ENCODE peak calls at places on chromosomes 1 and 21, in four cellular contexts. One of them, this sample, is unnamed.

GRCh38 chr1:89523597-89524368 is 846 bp upstream of the LRRC8B start:
- DNase-seq in T-helper 9 cell: no peak
- DNase-seq in NCI-H524 treated with DMSO at 0.1 percent for 48 hours: peak
- DNase-seq in activated T-cell treated with anti-CD3 and anti-CD28 coated beads for 4 hours: peak
- DNase-seq in this sample: peak

GRCh38 chr1:22753396-22754083 is 42.9 kb downstream of the EPHB2 start:
- DNase-seq in NCI-H524 treated with DMSO at 0.1 percent for 48 hours: no peak
- DNase-seq in T-helper 9 cell: no peak
- DNase-seq in activated T-cell treated with anti-CD3 and anti-CD28 coated beads for 4 hours: no peak
- DNase-seq in this sample: no peak

GRCh38 chr21:14874379-14874778 is 190.4 kb downstream of the NRIP1 start:
- DNase-seq in T-helper 9 cell: no peak
- DNase-seq in activated T-cell treated with anti-CD3 and anti-CD28 coated beads for 4 hours: no peak
- DNase-seq in NCI-H524 treated with DMSO at 0.1 percent for 48 hours: no peak
- DNase-seq in this sample: no peak

GRCh38 chr1:89719502-89720306 is 86.8 kb downstream of the LRRC8C start:
- DNase-seq in T-helper 9 cell: no peak
- DNase-seq in activated T-cell treated with anti-CD3 and anti-CD28 coated beads for 4 hours: no peak
- DNase-seq in NCI-H524 treated with DMSO at 0.1 percent for 48 hours: no peak
- DNase-seq in this sample: peak

GRCh38 chr1:169925505-169926482 is 32.1 kb upstream of the SCYL3 start:
- DNase-seq in activated T-cell treated with anti-CD3 and anti-CD28 coated beads for 4 hours: no peak
- DNase-seq in T-helper 9 cell: no peak
- DNase-seq in NCI-H524 treated with DMSO at 0.1 percent for 48 hours: no peak
- DNase-seq in this sample: no peak

GRCh38 chr1:59596432-59596831 is 218.3 kb upstream of the HOOK1 start:
- DNase-seq in activated T-cell treated with anti-CD3 and anti-CD28 coated beads for 4 hours: no peak
- DNase-seq in T-helper 9 cell: no peak
- DNase-seq in NCI-H524 treated with DMSO at 0.1 percent for 48 hours: no peak
- DNase-seq in this sample: no peak

GRCh38 chr1:46587072-46587471 is 17.0 kb downstream of the MKNK1 start:
- DNase-seq in activated T-cell treated with anti-CD3 and anti-CD28 coated beads for 4 hours: no peak
- DNase-seq in T-helper 9 cell: no peak
- DNase-seq in NCI-H524 treated with DMSO at 0.1 percent for 48 hours: no peak
- DNase-seq in this sample: no peak

GRCh38 chr1:175197536-175197935 is 5.0 kb upstream of the KIAA0040 start:
- DNase-seq in T-helper 9 cell: no peak
- DNase-seq in activated T-cell treated with anti-CD3 and anti-CD28 coated beads for 4 hours: no peak
- DNase-seq in NCI-H524 treated with DMSO at 0.1 percent for 48 hours: no peak
- DNase-seq in this sample: no peak

GRCh38 chr1:91556556-91556955 is 55.9 kb downstream of the CDC7 start:
- DNase-seq in activated T-cell treated with anti-CD3 and anti-CD28 coated beads for 4 hours: no peak
- DNase-seq in T-helper 9 cell: no peak
- DNase-seq in NCI-H524 treated with DMSO at 0.1 percent for 48 hours: no peak
- DNase-seq in this sample: no peak

GRCh38 chr1:86846166-86846647 is 67.7 kb downstream of the SELENOF start:
- DNase-seq in NCI-H524 treated with DMSO at 0.1 percent for 48 hours: no peak
- DNase-seq in T-helper 9 cell: no peak
- DNase-seq in activated T-cell treated with anti-CD3 and anti-CD28 coated beads for 4 hours: no peak
- DNase-seq in this sample: no peak

GRCh38 chr1:39250460-39251240 is 46.2 kb downstream of the MACF1 start:
- DNase-seq in activated T-cell treated with anti-CD3 and anti-CD28 coated beads for 4 hours: no peak
- DNase-seq in NCI-H524 treated with DMSO at 0.1 percent for 48 hours: no peak
- DNase-seq in T-helper 9 cell: no peak
- DNase-seq in this sample: peak

GRCh38 chr1:92748138-92748537 is 36.8 kb downstream of the EVI5 start:
- DNase-seq in activated T-cell treated with anti-CD3 and anti-CD28 coated beads for 4 hours: no peak
- DNase-seq in NCI-H524 treated with DMSO at 0.1 percent for 48 hours: no peak
- DNase-seq in T-helper 9 cell: no peak
- DNase-seq in this sample: no peak

GRCh38 chr1:188700116-188700515 is 1777.5 kb downstream of the BRINP3 start:
- DNase-seq in activated T-cell treated with anti-CD3 and anti-CD28 coated beads for 4 hours: no peak
- DNase-seq in T-helper 9 cell: no peak
- DNase-seq in NCI-H524 treated with DMSO at 0.1 percent for 48 hours: no peak
- DNase-seq in this sample: no peak

GRCh38 chr1:30724175-30724574 is 790 bp upstream of the MATN1 start:
- DNase-seq in NCI-H524 treated with DMSO at 0.1 percent for 48 hours: no peak
- DNase-seq in activated T-cell treated with anti-CD3 and anti-CD28 coated beads for 4 hours: no peak
- DNase-seq in T-helper 9 cell: no peak
- DNase-seq in this sample: no peak

GRCh38 chr1:196494766-196495165 is 113.5 kb downstream of the KCNT2 start:
- DNase-seq in NCI-H524 treated with DMSO at 0.1 percent for 48 hours: no peak
- DNase-seq in T-helper 9 cell: no peak
- DNase-seq in activated T-cell treated with anti-CD3 and anti-CD28 coated beads for 4 hours: no peak
- DNase-seq in this sample: no peak

GRCh38 chr1:13764933-13765332 is 64.9 kb downstream of the PRDM2 start:
- DNase-seq in T-helper 9 cell: no peak
- DNase-seq in activated T-cell treated with anti-CD3 and anti-CD28 coated beads for 4 hours: no peak
- DNase-seq in NCI-H524 treated with DMSO at 0.1 percent for 48 hours: no peak
- DNase-seq in this sample: no peak

GRCh38 chr1:36217667-36218066 is 6.6 kb upstream of the THRAP3 start:
- DNase-seq in activated T-cell treated with anti-CD3 and anti-CD28 coated beads for 4 hours: no peak
- DNase-seq in T-helper 9 cell: no peak
- DNase-seq in NCI-H524 treated with DMSO at 0.1 percent for 48 hours: no peak
- DNase-seq in this sample: no peak

GRCh38 chr21:37145635-37146111 is 72.6 kb downstream of the TTC3 start:
- DNase-seq in activated T-cell treated with anti-CD3 and anti-CD28 coated beads for 4 hours: no peak
- DNase-seq in T-helper 9 cell: no peak
- DNase-seq in NCI-H524 treated with DMSO at 0.1 percent for 48 hours: no peak
- DNase-seq in this sample: no peak

GRCh38 chr1:113255728-113256347 is 134.5 kb upstream of the MAGI3 start:
- DNase-seq in T-helper 9 cell: no peak
- DNase-seq in NCI-H524 treated with DMSO at 0.1 percent for 48 hours: no peak
- DNase-seq in activated T-cell treated with anti-CD3 and anti-CD28 coated beads for 4 hours: no peak
- DNase-seq in this sample: no peak

GRCh38 chr1:115408489-115409002 is 70.5 kb upstream of the NGF start:
- DNase-seq in NCI-H524 treated with DMSO at 0.1 percent for 48 hours: peak
- DNase-seq in activated T-cell treated with anti-CD3 and anti-CD28 coated beads for 4 hours: no peak
- DNase-seq in T-helper 9 cell: no peak
- DNase-seq in this sample: no peak

GRCh38 chr1:2375246-2375922 is 16.0 kb downstream of the MORN1 start:
- DNase-seq in T-helper 9 cell: no peak
- DNase-seq in activated T-cell treated with anti-CD3 and anti-CD28 coated beads for 4 hours: no peak
- DNase-seq in NCI-H524 treated with DMSO at 0.1 percent for 48 hours: no peak
- DNase-seq in this sample: no peak

GRCh38 chr1:211420389-211420788 is 71.6 kb downstream of the RD3 start:
- DNase-seq in T-helper 9 cell: no peak
- DNase-seq in activated T-cell treated with anti-CD3 and anti-CD28 coated beads for 4 hours: no peak
- DNase-seq in NCI-H524 treated with DMSO at 0.1 percent for 48 hours: no peak
- DNase-seq in this sample: peak

GRCh38 chr1:243623831-243624230 is 226.2 kb downstream of the AKT3 start:
- DNase-seq in activated T-cell treated with anti-CD3 and anti-CD28 coated beads for 4 hours: no peak
- DNase-seq in T-helper 9 cell: no peak
- DNase-seq in NCI-H524 treated with DMSO at 0.1 percent for 48 hours: no peak
- DNase-seq in this sample: no peak

GRCh38 chr1:7427901-7428300 is 343.2 kb upstream of the VAMP3 start:
- DNase-seq in activated T-cell treated with anti-CD3 and anti-CD28 coated beads for 4 hours: no peak
- DNase-seq in NCI-H524 treated with DMSO at 0.1 percent for 48 hours: no peak
- DNase-seq in T-helper 9 cell: no peak
- DNase-seq in this sample: no peak

GRCh38 chr1:8423702-8424538 is 106.0 kb downstream of the SLC45A1 start:
- DNase-seq in activated T-cell treated with anti-CD3 and anti-CD28 coated beads for 4 hours: peak
- DNase-seq in T-helper 9 cell: peak
- DNase-seq in NCI-H524 treated with DMSO at 0.1 percent for 48 hours: no peak
- DNase-seq in this sample: peak

GRCh38 chr1:154961497-154962237 is at the start of gene PYGO2:
- DNase-seq in T-helper 9 cell: peak
- DNase-seq in activated T-cell treated with anti-CD3 and anti-CD28 coated beads for 4 hours: peak
- DNase-seq in NCI-H524 treated with DMSO at 0.1 percent for 48 hours: no peak
- DNase-seq in this sample: peak

GRCh38 chr1:162151900-162152829 is 82.7 kb downstream of the NOS1AP start:
- DNase-seq in T-helper 9 cell: no peak
- DNase-seq in NCI-H524 treated with DMSO at 0.1 percent for 48 hours: no peak
- DNase-seq in activated T-cell treated with anti-CD3 and anti-CD28 coated beads for 4 hours: no peak
- DNase-seq in this sample: no peak

GRCh38 chr1:47703981-47704596 is 266.2 kb downstream of the FOXD2 start:
- DNase-seq in T-helper 9 cell: no peak
- DNase-seq in NCI-H524 treated with DMSO at 0.1 percent for 48 hours: no peak
- DNase-seq in activated T-cell treated with anti-CD3 and anti-CD28 coated beads for 4 hours: no peak
- DNase-seq in this sample: no peak

GRCh38 chr1:164902491-164902890 is 343.5 kb downstream of the PBX1 start:
- DNase-seq in NCI-H524 treated with DMSO at 0.1 percent for 48 hours: no peak
- DNase-seq in activated T-cell treated with anti-CD3 and anti-CD28 coated beads for 4 hours: no peak
- DNase-seq in T-helper 9 cell: no peak
- DNase-seq in this sample: no peak

GRCh38 chr1:108719654-108720435 is 7.1 kb downstream of the FNDC7 start:
- DNase-seq in T-helper 9 cell: no peak
- DNase-seq in NCI-H524 treated with DMSO at 0.1 percent for 48 hours: no peak
- DNase-seq in activated T-cell treated with anti-CD3 and anti-CD28 coated beads for 4 hours: no peak
- DNase-seq in this sample: no peak

GRCh38 chr21:31710586-31710985 is 21.3 kb downstream of the SCAF4 start:
- DNase-seq in NCI-H524 treated with DMSO at 0.1 percent for 48 hours: no peak
- DNase-seq in T-helper 9 cell: no peak
- DNase-seq in activated T-cell treated with anti-CD3 and anti-CD28 coated beads for 4 hours: no peak
- DNase-seq in this sample: no peak

GRCh38 chr1:202217516-202217915 is 23.9 kb downstream of the LGR6 start:
- DNase-seq in T-helper 9 cell: no peak
- DNase-seq in activated T-cell treated with anti-CD3 and anti-CD28 coated beads for 4 hours: no peak
- DNase-seq in NCI-H524 treated with DMSO at 0.1 percent for 48 hours: no peak
- DNase-seq in this sample: no peak

GRCh38 chr1:1430114-1430982 is 5.1 kb upstream of the VWA1 start:
- DNase-seq in T-helper 9 cell: no peak
- DNase-seq in NCI-H524 treated with DMSO at 0.1 percent for 48 hours: peak
- DNase-seq in activated T-cell treated with anti-CD3 and anti-CD28 coated beads for 4 hours: no peak
- DNase-seq in this sample: peak

This sample was measured in DMS 273 treated with DMSO at 0.1 percent for 48 hours.